ENCODE peak calls at places on chromosome 4, in five cellular contexts. S is RWPE2; F is activated T-cell treated with anti-CD3 and anti-CD28 coated beads, Interleukin-2, amount 50 U/mL, for 72 hours; Q is A549; O is naive thymus-derived CD4-positive, alpha-beta T cell. T is an unnamed sample.

GRCh38 chr4:54930226-54930625 is 195.2 kb downstream of the KDR start:
- ATAC-seq in O (no peak), S (peak; percentile 68), Q (no peak), F (peak; percentile 41), T (no peak)

GRCh38 chr4:85391568-85392410 is 83.2 kb upstream of the ARHGAP24 start:
- ATAC-seq in S (no peak), O (no peak), F (no peak), Q (no peak), T (peak; percentile 78)

GRCh38 chr4:76620723-76621463 is 185.9 kb downstream of the SHROOM3 start:
- ATAC-seq in Q (no peak), S (no peak), F (no peak), O (no peak), T (no peak)

GRCh38 chr4:182918044-182918607 is 940 bp upstream of the DCTD start:
- ATAC-seq in O (peak; percentile 0), S (peak; percentile 31), Q (no peak), F (no peak), T (peak; percentile 6)

GRCh38 chr4:17694552-17694951 is 80.1 kb downstream of the MED28 start:
- ATAC-seq in S (no peak), Q (no peak), F (no peak), O (no peak), T (no peak)

GRCh38 chr4:4480685-4481393 is 61.0 kb downstream of the STX18 start:
- ATAC-seq in Q (peak; percentile 70), F (no peak), S (no peak), O (no peak), T (no peak)

GRCh38 chr4:152929888-152930287 is 6.2 kb upstream of the FHDC1 start:
- ATAC-seq in S (no peak), O (no peak), Q (no peak), F (no peak), T (no peak)

GRCh38 chr4:43425206-43425605 is 532.7 kb downstream of the GRXCR1 start:
- ATAC-seq in F (no peak), S (no peak), Q (no peak), O (no peak), T (no peak)

GRCh38 chr4:102825261-102826071 is 1.9 kb downstream of the UBE2D3 start:
- ATAC-seq in Q (no peak), O (no peak), S (peak; percentile 0), F (no peak), T (no peak)

GRCh38 chr4:40405194-40405593 is 70.1 kb downstream of the CHRNA9 start:
- ATAC-seq in F (no peak), S (no peak), O (no peak), Q (no peak), T (no peak)

GRCh38 chr4:40180356-40180755 is 16.5 kb upstream of the RHOH start:
- ATAC-seq in Q (no peak), F (no peak), S (peak; percentile 76), O (peak; percentile 63), T (no peak)

GRCh38 chr4:165974647-165975335 is 101.8 kb downstream of the TLL1 start:
- ATAC-seq in F (no peak), Q (no peak), O (no peak), S (no peak), T (no peak)

GRCh38 chr4:80423553-80424224 is 88.2 kb downstream of the CFAP299 start:
- ATAC-seq in O (no peak), F (peak; percentile 20), Q (no peak), S (no peak), T (no peak)

GRCh38 chr4:80912350-80912749 is 118.2 kb upstream of the BMP3 start:
- ATAC-seq in O (no peak), F (no peak), S (no peak), Q (no peak), T (no peak)

GRCh38 chr4:52914051-52914605 is 52.0 kb downstream of the RASL11B start:
- ATAC-seq in Q (no peak), O (no peak), F (no peak), S (no peak), T (no peak)

GRCh38 chr4:152211936-152212675 is 323.8 kb downstream of the FBXW7 start:
- ATAC-seq in F (no peak), O (no peak), S (no peak), Q (no peak), T (peak; percentile 36)

GRCh38 chr4:183422962-183423653 is 21.3 kb upstream of the CDKN2AIP start:
- ATAC-seq in S (peak; percentile 85), F (no peak), O (no peak), Q (no peak), T (no peak)

GRCh38 chr4:67934628-67935027 is 28.7 kb downstream of the TMPRSS11A start:
- ATAC-seq in O (no peak), S (peak; percentile 36), F (no peak), Q (no peak), T (no peak)

GRCh38 chr4:158760866-158761265 is 8.0 kb upstream of the FNIP2 start:
- ATAC-seq in F (peak; percentile 82), O (no peak), S (peak; percentile 54), Q (no peak), T (no peak)

GRCh38 chr4:2797545-2798305 is 4.8 kb downstream of the SH3BP2 start:
- ATAC-seq in F (peak; percentile 58), S (no peak), Q (no peak), O (peak; percentile 36), T (no peak)

GRCh38 chr4:151227731-151228130 is 49.2 kb upstream of the PRSS48 start:
- ATAC-seq in Q (peak; percentile 39), S (peak; percentile 84), F (no peak), O (no peak), T (no peak)

GRCh38 chr4:93092765-93093164 is 735.8 kb upstream of the ATOH1 start:
- ATAC-seq in S (no peak), F (no peak), O (no peak), Q (no peak), T (no peak)

GRCh38 chr4:154779362-154779947 is 1.6 kb upstream of the RBM46 start:
- ATAC-seq in S (peak; percentile 29), F (no peak), O (no peak), Q (no peak), T (no peak)

GRCh38 chr4:128517739-128518510 is 230.3 kb upstream of the PGRMC2 start:
- ATAC-seq in Q (peak; percentile 97), S (peak; percentile 99), O (peak; percentile 57), F (peak; percentile 63), T (peak; percentile 96)

GRCh38 chr4:1463088-1463926 is 57.1 kb upstream of the NKX1-1 start:
- ATAC-seq in O (no peak), S (no peak), F (no peak), Q (no peak), T (no peak)

GRCh38 chr4:150974251-150974640 is 40.8 kb downstream of the LRBA start:
- ATAC-seq in S (no peak), O (no peak), F (no peak), Q (no peak), T (no peak)

T was measured in stimulated activated memory B cell treated with anti-CD40 and anti-IgM and Interleukin-4, amounts not matched to agents 10 μg/mL and 1 μg/mL and 100 μg/mL, for 72 hours.